ENCODE peak calls at places on chromosomes 6 and 20, in six cellular contexts. O, P, H, R, D and J are unnamed samples.
A peak's percentile ranks its signal among the peaks of the same experiment; 100 is the strongest.

GRCh38 chr6:2110504-2110903 is 134.9 kb downstream of the GMDS start:
- DNase-seq in P (no peak), R (no peak), O (no peak), D (no peak), H (peak; percentile 60), J (no peak)

GRCh38 chr6:96704713-96705112 is 132.6 kb downstream of the GPR63 start:
- DNase-seq in H (no peak), D (peak; percentile 75), R (no peak), O (no peak), P (no peak), J (no peak)

GRCh38 chr6:161238076-161238869 is 35.6 kb downstream of the AGPAT4 start:
- DNase-seq in D (peak; percentile 17), H (peak; percentile 50), O (no peak), P (no peak), R (no peak), J (no peak)

GRCh38 chr6:149913085-149913484 is 9.8 kb downstream of the RAET1G start:
- DNase-seq in H (no peak), P (no peak), D (peak; percentile 29), R (no peak), O (no peak), J (no peak)

GRCh38 chr20:40493551-40493950 is 195.5 kb downstream of the MAFB start:
- DNase-seq in D (peak; percentile 90), P (no peak), R (no peak), O (no peak), H (peak; percentile 61), J (peak; percentile 34)

GRCh38 chr20:46311719-46312074 is 3.4 kb upstream of the CDH22 start:
- DNase-seq in R (no peak), H (no peak), D (no peak), O (no peak), P (no peak), J (no peak)

GRCh38 chr6:44704240-44705150 is 317.0 kb downstream of the CDC5L start:
- DNase-seq in D (no peak), H (no peak), P (no peak), R (no peak), O (no peak), J (no peak)

GRCh38 chr20:58017237-58017969 is 211.1 kb downstream of the ANKRD60 start:
- DNase-seq in R (peak; percentile 39), P (no peak), H (peak; percentile 82), O (peak; percentile 69), D (peak; percentile 76), J (peak; percentile 79)

GRCh38 chr6:34102099-34102656 is 43.7 kb downstream of the GRM4 start:
- DNase-seq in R (no peak), O (no peak), P (no peak), D (no peak), H (no peak), J (no peak)

GRCh38 chr20:21344216-21344615 is 41.1 kb downstream of the XRN2 start:
- DNase-seq in P (no peak), O (no peak), H (no peak), R (no peak), D (no peak), J (no peak)

GRCh38 chr6:153816306-153816845 is 222.7 kb upstream of the OPRM1 start:
- DNase-seq in H (no peak), R (peak; percentile 33), D (no peak), P (no peak), O (peak; percentile 59), J (no peak)

GRCh38 chr6:13445005-13445743 is 42.2 kb downstream of the GFOD1 start:
- DNase-seq in P (no peak), R (peak; percentile 68), O (peak; percentile 78), H (no peak), D (peak; percentile 89), J (no peak)

GRCh38 chr20:38748863-38749153 is 548 bp downstream of the ACTR5 start:
- DNase-seq in R (no peak), D (peak; percentile 76), O (no peak), P (no peak), H (no peak), J (no peak)

GRCh38 chr6:6915813-6916547 is 191.8 kb upstream of the RREB1 start:
- DNase-seq in R (no peak), P (peak; percentile 81), H (peak; percentile 41), D (no peak), O (peak; percentile 48), J (peak; percentile 43)

GRCh38 chr20:18747090-18747489 is 66.5 kb upstream of the SCP2D1 start:
- DNase-seq in R (no peak), H (no peak), P (no peak), O (no peak), D (no peak), J (no peak)

GRCh38 chr6:8543714-8544113 is 108.4 kb upstream of the SLC35B3 start:
- DNase-seq in R (no peak), P (no peak), O (no peak), D (no peak), H (no peak), J (no peak)

GRCh38 chr20:63588641-63589041 is 14.6 kb upstream of the HELZ2 start:
- DNase-seq in D (no peak), P (no peak), O (no peak), H (no peak), R (no peak), J (no peak)

GRCh38 chr20:18857640-18858039 is 44.1 kb downstream of the SCP2D1 start:
- DNase-seq in H (no peak), O (no peak), R (no peak), D (peak; percentile 57), P (no peak), J (no peak)

GRCh38 chr6:139344186-139344963 is 30.1 kb downstream of the CITED2 start:
- DNase-seq in P (no peak), D (peak; percentile 69), O (no peak), R (no peak), H (no peak), J (no peak)

GRCh38 chr20:58081842-58082241 is 146.6 kb downstream of the ANKRD60 start:
- DNase-seq in D (peak; percentile 11), P (no peak), R (no peak), H (peak; percentile 72), O (no peak), J (peak; percentile 61)

GRCh38 chr20:56710577-56711465 is 81.7 kb downstream of the TFAP2C start:
- DNase-seq in R (no peak), D (peak; percentile 85), H (peak; percentile 55), P (no peak), O (no peak), J (peak; percentile 58)

GRCh38 chr6:111642463-111643158 is 36.9 kb upstream of the TRAF3IP2 start:
- DNase-seq in O (peak; percentile 73), P (no peak), R (peak; percentile 64), H (peak; percentile 69), D (peak; percentile 72), J (no peak)

GRCh38 chr6:137954253-137954652 is 87.2 kb downstream of the TNFAIP3 start:
- DNase-seq in R (no peak), O (no peak), P (no peak), D (no peak), H (no peak), J (no peak)

GRCh38 chr6:22821664-22822320 is 252.4 kb downstream of the HDGFL1 start:
- DNase-seq in D (no peak), H (peak; percentile 61), R (no peak), O (no peak), P (peak; percentile 64), J (peak; percentile 6)

DNA sequence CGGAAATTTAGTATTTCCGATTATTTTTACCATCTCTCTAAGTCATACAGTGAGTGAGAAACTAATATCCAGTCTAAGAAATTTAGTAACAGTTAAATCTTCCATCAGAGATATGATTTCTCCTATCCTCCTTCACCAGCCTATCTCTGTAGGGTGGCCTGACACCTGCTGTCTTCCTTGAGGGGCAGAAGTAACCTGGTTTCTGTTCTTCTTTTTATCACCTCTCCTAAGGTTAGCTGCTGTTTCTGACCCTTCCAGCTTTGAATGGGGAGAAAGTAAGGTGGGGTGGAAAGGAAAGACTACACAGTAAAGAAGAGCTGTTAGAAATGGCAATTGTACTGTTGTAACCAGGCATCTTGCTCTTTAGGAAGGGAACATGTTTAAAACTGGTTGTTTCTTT is 447.7 kb downstream of the PHF3 start:
- DNase-seq in O (no peak), P (no peak), H (no peak), D (no peak), R (no peak), J (no peak)
- H3K4me3 ChIP-seq in O (no peak overlapping the region), P (no peak overlapping the region), H (no peak overlapping the region), D (no peak overlapping the region), R (no peak overlapping the region), J (no peak overlapping the region)

DNA sequence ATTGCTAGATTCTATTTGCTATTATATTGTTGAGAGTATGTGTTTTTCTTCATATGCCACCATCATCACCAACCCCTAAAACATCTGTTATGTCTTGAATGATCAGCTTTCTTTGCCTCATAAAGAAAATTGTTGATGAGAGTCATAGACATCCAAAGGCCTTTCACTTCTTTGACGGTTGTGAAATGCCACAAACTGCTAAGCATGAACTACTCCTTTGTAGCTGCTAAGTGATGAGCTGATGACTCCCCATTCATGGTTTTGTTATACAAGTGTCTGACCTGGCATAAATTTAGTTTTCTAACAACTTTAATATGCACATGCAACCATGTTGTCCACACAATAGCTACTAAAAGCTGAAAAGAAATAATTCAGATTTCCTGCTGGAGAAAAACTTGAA is 684 bp upstream of the MED23 start:
- DNase-seq in D (no peak), H (no peak), O (no peak), R (no peak), P (no peak), J (peak; percentile 40)
- H3K4me3 ChIP-seq in D (no peak overlapping the region), H (no peak overlapping the region), O (no peak overlapping the region), R (peak overlapping the region; percentile 68), P (peak overlapping the region; percentile 87), J (peak overlapping the region; percentile 99)

GRCh38 chr6:134178230-134179044 is 126.0 kb upstream of the SLC2A12 start:
- DNase-seq in O (peak; percentile 80), D (peak; percentile 85), P (peak; percentile 88), H (peak; percentile 95), R (peak; percentile 67), J (peak; percentile 94)
- H3K4me3 ChIP-seq in O (no peak overlapping the region), D (peak overlapping the region; percentile 37), P (peak overlapping the region; percentile 46), H (peak overlapping the region; percentile 30), R (peak overlapping the region; percentile 35), J (peak overlapping the region; percentile 69)

DNA sequence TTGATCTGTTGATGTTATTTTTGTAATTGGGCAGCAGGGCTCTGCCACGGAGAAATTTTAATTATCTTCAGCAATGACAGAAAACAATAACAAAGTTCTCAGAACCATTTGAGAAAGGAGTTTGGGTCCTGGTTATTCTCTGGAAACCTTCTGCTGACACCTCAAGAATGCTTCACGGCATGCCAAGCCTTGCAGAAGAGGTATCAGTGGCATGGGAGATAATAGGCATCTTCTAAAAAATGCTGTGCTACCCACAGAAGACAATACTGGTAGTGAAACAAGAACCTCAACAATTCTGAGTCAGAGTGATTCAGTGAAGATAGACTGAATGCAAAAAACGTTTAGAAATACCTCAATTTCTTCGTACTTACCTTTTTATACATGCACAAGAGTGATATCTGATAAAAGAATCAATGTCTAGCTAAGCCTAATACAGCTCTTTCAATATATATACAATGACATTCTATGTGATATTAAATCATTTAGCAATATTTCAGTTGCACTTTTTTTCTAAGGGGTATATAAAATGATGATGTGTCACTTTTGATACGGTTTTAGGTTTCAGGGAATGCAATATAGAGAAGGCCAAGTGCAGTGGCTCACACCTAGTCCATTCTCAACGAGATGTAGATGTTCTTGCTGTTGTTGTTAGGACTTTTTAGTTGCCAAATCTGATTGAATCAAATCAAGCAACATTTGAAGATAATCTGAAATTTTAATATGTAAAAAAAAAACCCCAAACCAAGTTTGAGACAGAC is 110.4 kb upstream of the COL21A1 start:
- DNase-seq in H (peak; percentile 54), P (no peak), R (no peak), D (peak; percentile 63), O (no peak), J (no peak)
- H3K4me3 ChIP-seq in H (no peak overlapping the region), P (no peak overlapping the region), R (no peak overlapping the region), D (no peak overlapping the region), O (no peak overlapping the region), J (no peak overlapping the region)